ENCODE peak calls at places on chromosomes 16 and 17, in four cellular contexts. V is HCT116, W is tibial nerve, U is GM12864. J is an unnamed sample.

GRCh38 chr16:35776-36305 is 17.6 kb downstream of the POLR3K start:
- DNase-seq in W (no peak), U (no peak), V (no peak), J (peak)

GRCh38 chr17:21124096-21124495 is 2.7 kb upstream of the DHRS7B start:
- DNase-seq in U (no peak), V (no peak), W (no peak), J (peak)

GRCh38 chr17:63171428-63172205 is 205.6 kb downstream of the TANC2 start:
- DNase-seq in V (no peak), U (no peak), W (no peak), J (no peak)

GRCh38 chr16:49366669-49367068 is 6.9 kb upstream of the C16orf78 start:
- DNase-seq in W (no peak), U (peak), V (no peak), J (no peak)

GRCh38 chr17:17149520-17150449 is 56.3 kb downstream of the PLD6 start:
- DNase-seq in W (no peak), U (peak), V (no peak), J (no peak)

GRCh38 chr17:70168979-70169706 is at the start of gene KCNJ2:
- DNase-seq in V (no peak), W (peak), U (no peak), J (peak)

GRCh38 chr17:10652984-10653680 is 4.0 kb downstream of the MYH3 start:
- DNase-seq in U (no peak), W (no peak), V (no peak), J (no peak)

GRCh38 chr16:71930013-71930563 is 34.8 kb downstream of the IST1 start:
- DNase-seq in U (no peak), W (no peak), V (no peak), J (no peak)

GRCh38 chr17:1082579-1082978 is 85.7 kb downstream of the TIMM22 start:
- DNase-seq in W (no peak), U (no peak), V (no peak), J (no peak)

GRCh38 chr16:56964243-56965148 is 2.7 kb downstream of the CETP start:
- DNase-seq in W (peak), V (peak), U (peak), J (peak)

GRCh38 chr17:53219821-53220220 is 602.9 kb upstream of the KIF2B start:
- DNase-seq in V (no peak), W (no peak), U (no peak), J (no peak)

GRCh38 chr16:35687781-35688180 is 2228.4 kb downstream of the TP53TG3F start:
- DNase-seq in W (no peak), V (no peak), U (no peak), J (no peak)

GRCh38 chr16:13448346-13448745 is 471.6 kb upstream of the ERCC4 start:
- DNase-seq in V (no peak), W (no peak), U (no peak), J (no peak)

GRCh38 chr16:17403859-17404545 is 66.8 kb downstream of the XYLT1 start:
- DNase-seq in V (no peak), U (peak), W (no peak), J (no peak)

GRCh38 chr16:50202926-50203624 is 50.0 kb downstream of the TENT4B start:
- DNase-seq in V (peak), W (peak), U (no peak), J (no peak)

GRCh38 chr16:704552-705380 is 835 bp downstream of the FBXL16 start:
- DNase-seq in V (no peak), W (no peak), U (no peak), J (no peak)

GRCh38 chr16:81521141-81521626 is 76.6 kb downstream of the CMIP start:
- DNase-seq in V (no peak), U (peak), W (no peak), J (no peak)

GRCh38 chr16:89490386-89491237 is at the start of gene ANKRD11:
- DNase-seq in V (peak), U (peak), W (peak), J (peak)

GRCh38 chr16:89493776-89494175 is 3.4 kb upstream of the ANKRD11 start:
- DNase-seq in U (no peak), V (no peak), W (no peak), J (no peak)

GRCh38 chr16:89489731-89490385 is 503 bp downstream of the ANKRD11 start:
- DNase-seq in V (no peak), U (no peak), W (no peak), J (no peak)

GRCh38 chr16:89491238-89491869 is 993 bp upstream of the ANKRD11 start:
- DNase-seq in U (no peak), W (no peak), V (no peak), J (peak)

DNA sequence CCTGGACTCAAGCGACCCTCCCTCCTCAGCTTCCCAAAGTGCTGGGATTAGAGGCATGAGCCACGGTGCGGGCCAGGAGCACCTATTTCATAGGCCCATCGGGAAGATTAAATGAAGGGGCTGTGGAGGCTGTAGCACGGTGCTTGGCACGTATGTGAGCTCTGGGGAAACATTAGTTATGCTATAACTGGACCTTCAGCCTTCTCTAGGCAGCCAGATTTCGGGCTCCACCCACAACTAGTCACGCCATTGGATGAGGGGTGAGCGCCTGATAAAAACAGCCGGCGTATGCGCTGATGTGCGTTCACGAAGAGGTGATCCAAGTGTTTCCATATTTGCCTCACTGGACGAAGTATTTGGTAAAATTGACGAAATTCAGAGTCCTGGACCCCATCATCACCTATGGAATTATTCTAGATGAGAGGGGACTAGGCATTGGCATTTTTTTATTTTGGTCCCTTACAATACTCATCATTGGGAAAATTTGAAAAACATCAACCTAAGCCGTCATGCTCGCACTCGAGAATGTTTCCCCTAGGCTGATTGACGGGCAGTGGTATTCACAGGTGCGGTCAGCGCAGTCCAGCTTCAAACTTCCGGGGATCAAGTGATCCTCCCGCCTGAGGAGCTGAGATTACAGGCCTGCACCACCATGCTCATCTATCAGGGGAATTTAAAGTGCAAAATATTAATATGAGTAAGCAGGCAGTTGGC is 1.8 kb upstream of the ANKRD11 start:
- DNase-seq in U (no peak), W (no peak), V (no peak), J (no peak)
- H3K4me3 ChIP-seq in U (peak), W (peak), V (peak), J (peak)

GRCh38 chr17:39928868-39929651 is 1.5 kb downstream of the LRRC3C start:
- DNase-seq in U (no peak), W (no peak), V (peak), J (no peak)
- H3K4me3 ChIP-seq in U (no peak), W (no peak), V (peak), J (peak)

GRCh38 chr16:89172171-89172900 is 788 bp downstream of the CDH15 start:
- DNase-seq in U (no peak), V (no peak), W (no peak), J (no peak)

GRCh38 chr16:89170346-89171215 is 967 bp upstream of the CDH15 start:
- DNase-seq in W (no peak), V (peak), U (no peak), J (peak)

GRCh38 chr16:89169778-89170177 is 1.8 kb upstream of the CDH15 start:
- DNase-seq in V (no peak), W (no peak), U (no peak), J (no peak)

GRCh38 chr16:89172901-89173628 is 1.5 kb downstream of the CDH15 start:
- DNase-seq in V (no peak), W (no peak), U (no peak), J (no peak)

GRCh38 chr16:89171216-89172170 is at the start of gene CDH15:
- DNase-seq in V (peak), W (peak), U (peak), J (peak)
- H3K4me3 ChIP-seq in V (peak), W (peak), U (no peak), J (peak)

GRCh38 chr16:77434022-77434364 is 841 bp downstream of the ADAMTS18 start:
- DNase-seq in U (no peak), W (no peak), V (no peak), J (no peak)

GRCh38 chr16:77433146-77433545 is 1.7 kb downstream of the ADAMTS18 start:
- DNase-seq in W (no peak), U (no peak), V (no peak), J (no peak)

GRCh38 chr16:77430360-77430759 is 4.5 kb downstream of the ADAMTS18 start:
- DNase-seq in U (no peak), W (no peak), V (no peak), J (no peak)

GRCh38 chr16:77431131-77431670 is 3.6 kb downstream of the ADAMTS18 start:
- DNase-seq in V (no peak), W (no peak), U (no peak), J (no peak)

GRCh38 chr16:77432264-77432663 is 2.6 kb downstream of the ADAMTS18 start:
- DNase-seq in U (no peak), W (no peak), V (no peak), J (no peak)
- H3K4me3 ChIP-seq in U (no peak), W (no peak), V (no peak), J (no peak)

GRCh38 chr17:8117367-8117979 is 841 bp downstream of the ALOXE3 start:
- DNase-seq in W (no peak), V (no peak), U (no peak), J (no peak)
- H3K4me3 ChIP-seq in W (no peak), V (peak), U (peak), J (peak)

DNA sequence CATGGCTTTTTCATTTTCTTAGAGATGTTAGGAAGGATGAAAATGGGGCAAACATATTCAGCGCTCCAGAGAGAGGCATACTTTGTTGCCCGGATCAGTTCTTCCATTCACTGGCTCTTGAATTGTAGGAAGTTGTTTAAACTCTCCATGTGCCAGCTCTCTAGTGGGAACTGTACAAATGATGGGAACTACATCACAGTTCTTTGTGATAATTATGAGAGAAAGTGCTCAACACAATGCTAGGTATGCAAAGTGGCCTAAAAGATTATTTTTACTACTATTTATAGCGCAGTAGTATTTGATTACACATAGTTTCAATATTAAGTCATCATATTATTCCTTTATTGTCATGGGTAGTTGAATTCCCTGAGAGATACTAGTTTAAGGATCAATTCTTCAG is 268.5 kb downstream of the RBFOX1 start:
- DNase-seq in W (no peak), V (no peak), U (no peak), J (no peak)
- H3K4me3 ChIP-seq in W (no peak), V (no peak), U (no peak), J (no peak)

GRCh38 chr16:69338557-69339288 is 641 bp downstream of the COG8 start:
- DNase-seq in U (no peak), V (no peak), W (no peak), J (no peak)
- H3K4me3 ChIP-seq in U (peak), V (peak), W (peak), J (peak)

GRCh38 chr17:48439473-48439872 is 9.5 kb upstream of the SKAP1 start:
- DNase-seq in W (no peak), V (no peak), U (no peak), J (no peak)

GRCh38 chr17:48439875-48440505 is 10.0 kb upstream of the SKAP1 start:
- DNase-seq in W (no peak), V (no peak), U (no peak), J (no peak)

GRCh38 chr17:48441862-48442261 is 11.8 kb upstream of the SKAP1 start:
- DNase-seq in W (no peak), U (no peak), V (no peak), J (no peak)

GRCh38 chr17:48441231-48441711 is 11.3 kb upstream of the SKAP1 start:
- DNase-seq in U (peak), W (no peak), V (no peak), J (no peak)

GRCh38 chr17:48440660-48441059 is 10.6 kb upstream of the SKAP1 start:
- DNase-seq in W (no peak), U (no peak), V (no peak), J (no peak)
- H3K4me3 ChIP-seq in W (no peak), U (no peak), V (no peak), J (no peak)